ENCODE peak calls at places on chromosomes 5 and 9, in ten cellular contexts. Z, W, T, U, N, H, J, X, V and D are unnamed samples.
A peak's percentile ranks its signal among the peaks of the same experiment; 100 is the strongest.

GRCh38 chr5:78533356-78533755 is 115.2 kb downstream of the LHFPL2 start:
- DNase-seq in H (no peak), T (no peak), W (no peak), U (no peak), Z (no peak), J (peak; percentile 38), N (peak; percentile 43), X (no peak), V (peak; percentile 49), D (no peak)

GRCh38 chr5:164203581-164204225 is 698.3 kb downstream of the MAT2B start:
- DNase-seq in T (no peak), X (no peak), V (peak; percentile 31), W (no peak), Z (no peak), N (no peak), J (no peak), U (no peak), H (no peak), D (no peak)

GRCh38 chr5:132394681-132395259 is 25.3 kb downstream of the SLC22A5 start:
- DNase-seq in U (no peak), T (no peak), Z (no peak), H (no peak), X (no peak), W (no peak), J (no peak), V (no peak), N (no peak), D (no peak)

GRCh38 chr5:126044111-126044668 is 379.0 kb upstream of the GRAMD2B start:
- DNase-seq in J (no peak), N (no peak), W (peak; percentile 17), T (no peak), Z (no peak), V (peak; percentile 3), X (no peak), H (no peak), U (no peak), D (no peak)

GRCh38 chr5:150740992-150741391 is 17.8 kb downstream of the DCTN4 start:
- DNase-seq in H (no peak), V (no peak), U (no peak), X (no peak), J (no peak), T (no peak), W (no peak), N (no peak), Z (no peak), D (no peak)

GRCh38 chr5:142798099-142798768 is 28.1 kb downstream of the ARHGAP26 start:
- DNase-seq in H (peak; percentile 42), J (no peak), Z (no peak), W (no peak), X (no peak), N (no peak), T (no peak), U (no peak), V (no peak), D (no peak)

GRCh38 chr5:38135486-38136031 is 122.8 kb upstream of the EGFLAM start:
- DNase-seq in Z (no peak), T (no peak), N (no peak), J (no peak), H (no peak), U (no peak), X (no peak), W (no peak), V (no peak), D (no peak)

GRCh38 chr9:21141427-21141882 is at the start of gene IFNW1:
- DNase-seq in T (no peak), J (no peak), Z (no peak), W (no peak), N (no peak), U (no peak), V (no peak), H (no peak), X (no peak), D (no peak)

DNA sequence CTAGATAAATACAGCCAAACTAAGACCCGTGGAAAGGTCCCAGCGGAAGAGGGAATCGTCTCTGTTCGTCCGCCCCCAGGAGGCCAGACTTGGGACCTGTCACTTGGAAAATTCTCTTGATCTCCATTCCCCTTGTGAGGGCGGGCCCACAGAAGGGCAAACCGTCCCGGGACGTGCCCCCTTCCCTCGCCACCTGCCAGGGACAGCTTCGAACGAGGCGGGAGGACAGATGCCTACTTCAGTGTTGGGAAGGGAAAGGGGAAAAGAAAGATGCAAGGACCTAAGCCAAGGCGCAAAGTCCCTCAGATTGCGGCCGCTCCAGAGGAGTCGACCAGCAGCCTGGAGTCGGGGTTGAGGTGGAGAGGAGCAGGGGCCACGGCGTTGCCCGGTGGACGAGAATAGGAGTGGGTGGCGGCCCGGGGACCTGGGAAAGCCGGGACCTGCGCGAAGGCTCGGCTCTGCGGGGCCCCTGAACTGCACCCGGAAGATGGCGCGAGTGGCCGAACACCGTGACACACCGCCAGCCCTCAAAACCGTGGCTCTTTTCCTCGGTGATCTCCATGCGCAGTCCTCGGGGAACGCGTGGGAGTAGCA is 4.4 kb upstream of the EBF1 start:
- DNase-seq in W (no peak), X (peak; percentile 31), V (peak; percentile 25), Z (no peak), T (peak; percentile 59), N (peak; percentile 81), H (no peak), J (peak; percentile 23), U (no peak), D (no peak)
- H3K27me3 ChIP-seq in W (peaks cover 43% of the 10 kb centered on the region), X (peaks cover 67% of the 10 kb centered on the region), V (peaks cover 29% of the 10 kb centered on the region), Z (peaks cover 98% of the 10 kb centered on the region), T (peaks cover 83% of the 10 kb centered on the region), N (peaks cover 92% of the 10 kb centered on the region), H (peaks cover 9% of the 10 kb centered on the region), J (peaks cover 15% of the 10 kb centered on the region), U (peaks cover 40% of the 10 kb centered on the region), D (peaks cover 100% of the 10 kb centered on the region)

DNA sequence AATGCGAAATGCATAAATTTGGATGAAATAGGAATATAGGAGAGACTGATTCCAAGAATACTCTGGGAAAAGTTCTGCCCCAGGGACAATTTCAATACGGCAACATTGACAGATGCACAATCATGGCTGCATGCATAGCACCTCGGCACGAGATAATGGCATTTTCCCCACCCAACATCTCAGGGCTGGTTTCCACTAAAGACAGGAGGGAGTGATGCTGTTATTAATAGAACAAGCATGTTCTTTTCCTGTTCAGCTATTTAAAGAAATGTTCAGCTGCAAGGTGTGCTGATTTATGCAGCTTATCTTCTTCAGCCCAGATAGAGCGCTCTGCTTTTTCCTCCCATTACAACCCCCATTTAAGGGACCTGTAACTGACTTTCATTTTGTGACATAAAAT is 740.2 kb downstream of the TLR4 start:
- DNase-seq in W (no peak), H (no peak), J (no peak), X (no peak), N (no peak), V (no peak), Z (no peak), T (no peak), U (no peak), D (no peak)
- H3K9me3 ChIP-seq in W (no peaks in the 10 kb centered on the region), H (no peaks in the 10 kb centered on the region), J (no peaks in the 10 kb centered on the region), X (no peaks in the 10 kb centered on the region), N (no peaks in the 10 kb centered on the region), V (no peaks in the 10 kb centered on the region), Z (no peaks in the 10 kb centered on the region), T (no peaks in the 10 kb centered on the region), U (peaks cover 9% of the 10 kb centered on the region), D (no peaks in the 10 kb centered on the region)

GRCh38 chr9:98229090-98229395 is 26.4 kb downstream of the TBC1D2 start:
- DNase-seq in V (no peak), T (no peak), Z (no peak), H (no peak), W (no peak), N (no peak), J (no peak), U (no peak), X (no peak), D (no peak)

GRCh38 chr9:98226968-98227367 is 28.5 kb downstream of the TBC1D2 start:
- DNase-seq in H (no peak), T (no peak), N (no peak), U (no peak), W (no peak), X (no peak), J (no peak), Z (no peak), V (no peak), D (no peak)

GRCh38 chr9:98227883-98228282 is 27.6 kb downstream of the TBC1D2 start:
- DNase-seq in V (no peak), W (no peak), U (no peak), T (no peak), N (peak; percentile 13), Z (no peak), J (no peak), H (no peak), X (no peak), D (no peak)

GRCh38 chr9:98229620-98230019 is 25.8 kb downstream of the TBC1D2 start:
- DNase-seq in V (no peak), J (no peak), T (no peak), X (no peak), W (no peak), H (no peak), N (no peak), Z (no peak), U (no peak), D (no peak)

DNA sequence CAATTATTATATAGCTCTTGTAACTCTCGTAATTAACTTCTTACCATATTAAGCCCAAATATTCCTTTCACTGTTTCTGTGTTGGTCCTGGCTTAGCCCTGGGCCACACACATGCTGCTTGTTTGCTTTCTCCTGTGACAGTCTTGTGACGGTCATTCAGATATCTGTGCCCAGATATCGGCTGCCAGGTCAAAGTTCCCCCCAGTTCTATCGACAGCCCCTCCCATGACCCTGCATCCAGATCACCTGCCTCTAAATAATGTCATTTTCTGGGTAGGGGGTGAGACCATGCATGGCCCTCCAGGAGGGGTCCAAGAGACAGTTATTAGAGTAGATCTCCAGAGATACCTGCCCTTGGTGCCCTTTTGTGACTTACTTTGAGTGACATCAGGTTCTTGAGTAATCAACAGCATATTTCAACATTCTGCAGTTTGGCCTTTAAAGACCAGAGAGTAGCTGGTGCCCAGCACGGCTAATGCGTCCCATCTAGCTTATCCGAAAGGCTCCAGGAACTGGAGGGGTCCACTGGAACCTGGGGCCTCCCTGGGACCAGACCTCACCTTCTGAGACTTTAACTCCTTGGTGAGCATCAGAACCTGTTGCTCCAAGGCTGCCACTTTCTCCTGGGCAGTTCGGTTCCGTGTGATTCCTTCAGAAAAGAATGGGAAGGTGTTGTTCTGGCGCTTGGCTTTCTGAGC is 26.9 kb downstream of the TBC1D2 start:
- DNase-seq in U (no peak), H (no peak), Z (no peak), J (no peak), V (no peak), T (no peak), W (no peak), X (no peak), N (no peak), D (no peak)
- TF ChIP-seq CTCF in U (no peak), H (no peak), Z (no peak), J (no peak), V (no peak), T (no peak), W (no peak), X (no peak), N (no peak), D (no peak)

DNA sequence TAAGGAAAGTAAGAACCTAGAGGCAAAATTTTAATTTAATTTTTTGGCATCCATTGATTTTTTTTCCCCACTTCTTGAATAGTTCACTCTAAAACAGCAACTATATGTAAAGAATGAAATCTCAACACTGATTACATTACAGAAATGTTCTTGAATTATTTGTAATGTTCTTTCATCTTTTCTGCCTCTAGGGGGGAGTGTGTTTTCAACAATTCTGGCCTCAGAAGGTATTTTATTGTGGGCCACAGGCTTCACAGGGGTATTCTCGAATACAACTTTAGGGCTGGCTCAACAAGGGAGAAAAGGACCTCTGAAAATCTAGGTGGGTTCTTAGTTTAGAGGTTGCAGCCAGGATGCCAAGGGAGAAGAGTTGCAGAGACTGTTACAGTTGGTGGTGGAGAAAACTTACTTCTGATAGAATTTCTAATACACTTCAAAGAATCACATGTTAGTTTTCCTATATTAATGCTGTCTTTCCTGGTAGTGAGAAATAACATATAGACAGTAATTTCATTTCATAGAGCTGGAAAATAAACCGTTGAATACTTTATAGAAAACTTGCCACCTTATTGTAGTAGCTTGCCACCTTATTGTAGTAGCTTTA is 3.6 kb upstream of the NPR3 start:
- DNase-seq in Z (no peak), X (no peak), U (peak; percentile 21), J (no peak), H (no peak), V (peak; percentile 68), W (no peak), T (no peak), N (peak; percentile 52), D (no peak)
- H3K27me3 ChIP-seq in Z (peaks cover 45% of the 10 kb centered on the region), X (peaks cover 10% of the 10 kb centered on the region), U (no peaks in the 10 kb centered on the region), J (peaks cover 8% of the 10 kb centered on the region), H (no peaks in the 10 kb centered on the region), V (peaks cover 6% of the 10 kb centered on the region), W (no peaks in the 10 kb centered on the region), T (peaks cover 10% of the 10 kb centered on the region), N (peaks cover 52% of the 10 kb centered on the region), D (peaks cover 13% of the 10 kb centered on the region)